ENCODE peak calls at places on chromosome 19, in ten cellular contexts. M is left ventricle myocardium inferior; I is neural crest cell; J is heart left ventricle; D is fibroblast of the aortic adventitia; K is GM12865; O is AG10803; Z is nephron progenitor cell; H is CD8-positive, alpha-beta T cell; T is fibroblast of lung. R is an unnamed sample.
A peak's percentile ranks its signal among the peaks of the same experiment; 100 is the strongest.

GRCh38 chr19:988081-988480 is 3.9 kb downstream of the WDR18 start:
- DNase-seq in M (no peak), I (no peak), J (no peak), D (no peak), K (no peak), O (no peak), Z (no peak), H (no peak), T (peak; percentile 30), R (no peak)

GRCh38 chr19:10113964-10114650 is 2.6 kb downstream of the P2RY11 start:
- DNase-seq in M (no peak), I (no peak), J (no peak), D (no peak), K (peak; percentile 52), O (no peak), Z (no peak), H (no peak), T (no peak), R (no peak)

GRCh38 chr19:33390120-33390907 is 16.8 kb downstream of the CEBPG start:
- DNase-seq in M (peak; percentile 69), I (no peak), J (peak; percentile 82), D (peak; percentile 87), K (no peak), O (peak; percentile 40), Z (no peak), H (no peak), T (peak; percentile 29), R (peak; percentile 14)

GRCh38 chr19:32010071-32010470 is 335.3 kb upstream of the ZNF507 start:
- DNase-seq in M (no peak), I (no peak), J (no peak), D (no peak), K (no peak), O (no peak), Z (no peak), H (no peak), T (no peak), R (no peak)

GRCh38 chr19:57267294-57267693 is 13.0 kb upstream of the ZNF460 start:
- DNase-seq in M (no peak), I (no peak), J (no peak), D (no peak), K (no peak), O (no peak), Z (no peak), H (no peak), T (peak; percentile 31), R (peak; percentile 19)

GRCh38 chr19:1244693-1245451 is 3.3 kb downstream of the ATP5F1D start:
- DNase-seq in M (peak; percentile 87), I (no peak), J (peak; percentile 91), D (no peak), K (peak; percentile 32), O (no peak), Z (no peak), H (no peak), T (no peak), R (no peak)

GRCh38 chr19:10260141-10260584 is 8.1 kb downstream of the MRPL4 start:
- DNase-seq in M (no peak), I (no peak), J (no peak), D (no peak), K (peak; percentile 43), O (no peak), Z (no peak), H (no peak), T (peak; percentile 62), R (peak; percentile 42)

GRCh38 chr19:54415208-54415900 is at the start of gene TTYH1:
- DNase-seq in M (no peak), I (peak; percentile 77), J (no peak), D (no peak), K (no peak), O (no peak), Z (peak; percentile 78), H (no peak), T (no peak), R (no peak)

GRCh38 chr19:11425719-11426457 is 6.8 kb upstream of the RGL3 start:
- DNase-seq in M (no peak), I (no peak), J (no peak), D (no peak), K (no peak), O (no peak), Z (no peak), H (no peak), T (no peak), R (no peak)

GRCh38 chr19:33317522-33317921 is 15.2 kb upstream of the CEBPA start:
- DNase-seq in M (no peak), I (no peak), J (no peak), D (no peak), K (no peak), O (no peak), Z (no peak), H (no peak), T (no peak), R (no peak)

GRCh38 chr19:38437917-38438316 is 4.4 kb downstream of the RYR1 start:
- DNase-seq in M (no peak), I (no peak), J (no peak), D (no peak), K (no peak), O (no peak), Z (no peak), H (no peak), T (no peak), R (no peak)
- TF ChIP-seq CTCF in M (no peak), I (no peak), J (no peak), D (no peak), K (no peak), O (no peak), Z (no peak), H (no peak), T (no peak), R (no peak)

GRCh38 chr19:40960780-40961179 is 30.3 kb upstream of the CYP2B6 start:
- DNase-seq in M (no peak), I (no peak), J (no peak), D (peak; percentile 35), K (no peak), O (no peak), Z (no peak), H (no peak), T (no peak), R (no peak)
- TF ChIP-seq CTCF in M (no peak), I (no peak), J (no peak), D (no peak), K (no peak), O (no peak), Z (no peak), H (no peak), T (no peak), R (no peak)

GRCh38 chr19:58547323-58548312 is 3.8 kb downstream of the TRIM28 start:
- DNase-seq in M (no peak), I (no peak), J (no peak), D (no peak), K (no peak), O (no peak), Z (no peak), H (no peak), T (no peak), R (no peak)
- TF ChIP-seq CTCF in M (no peak), I (no peak), J (no peak), D (no peak), K (no peak), O (no peak), Z (no peak), H (no peak), T (no peak), R (no peak)

GRCh38 chr19:28731577-28731976 is 481.4 kb downstream of the UQCRFS1 start:
- DNase-seq in M (no peak), I (no peak), J (no peak), D (no peak), K (no peak), O (no peak), Z (no peak), H (no peak), T (no peak), R (no peak)

GRCh38 chr19:28731113-28731512 is 481.8 kb downstream of the UQCRFS1 start:
- DNase-seq in M (no peak), I (no peak), J (no peak), D (no peak), K (no peak), O (no peak), Z (no peak), H (no peak), T (no peak), R (no peak)

GRCh38 chr19:28727835-28728159 is 485.2 kb downstream of the UQCRFS1 start:
- DNase-seq in M (no peak), I (no peak), J (no peak), D (no peak), K (no peak), O (no peak), Z (no peak), H (no peak), T (no peak), R (no peak)

GRCh38 chr19:28726533-28726932 is 486.4 kb downstream of the UQCRFS1 start:
- DNase-seq in M (no peak), I (no peak), J (no peak), D (no peak), K (no peak), O (no peak), Z (no peak), H (no peak), T (no peak), R (no peak)

DNA sequence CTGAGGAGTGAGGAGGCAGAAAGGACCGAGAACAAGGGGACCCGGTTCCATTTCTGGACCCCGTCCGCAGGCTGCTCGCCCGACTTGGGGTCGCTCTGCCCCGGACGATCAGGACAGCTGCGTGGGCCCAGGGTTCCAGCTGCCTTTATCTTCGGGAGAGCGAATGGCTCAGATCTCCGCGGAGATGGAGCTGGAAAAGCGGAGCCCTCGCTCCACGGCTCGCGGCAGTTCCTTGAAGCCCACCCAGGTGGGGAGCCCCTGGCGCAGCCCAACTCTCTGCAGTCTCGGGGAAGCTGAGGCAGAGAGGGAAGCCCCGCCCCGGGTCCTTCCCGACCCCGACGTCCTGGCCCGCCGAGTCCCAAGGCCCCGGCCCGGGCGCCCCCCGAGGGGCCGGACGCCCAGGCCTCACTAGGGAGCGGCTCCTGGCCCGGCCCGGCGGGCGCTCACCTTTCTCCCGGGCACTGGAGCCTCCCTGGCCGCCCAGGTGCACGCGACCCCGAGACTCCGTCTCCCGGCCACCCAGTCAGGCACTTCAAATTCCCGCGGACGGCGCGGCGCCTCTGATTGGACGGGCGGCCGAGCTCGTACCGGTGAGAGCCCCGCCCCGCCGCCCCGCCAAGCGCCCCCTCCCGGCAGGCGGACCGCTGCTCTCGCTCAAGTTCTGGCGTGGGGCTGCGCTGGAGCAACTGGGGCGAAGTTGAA is 485.7 kb downstream of the UQCRFS1 start:
- DNase-seq in M (no peak), I (no peak), J (peak; percentile 58), D (peak; percentile 22), K (no peak), O (no peak), Z (no peak), H (peak; percentile 52), T (peak; percentile 32), R (no peak)
- TF ChIP-seq CTCF in M (peak; percentile 40), I (no peak), J (peak; percentile 31), D (peak; percentile 39), K (no peak), O (peak; percentile 13), Z (no peak), H (no peak), T (peak; percentile 27), R (no peak)

DNA sequence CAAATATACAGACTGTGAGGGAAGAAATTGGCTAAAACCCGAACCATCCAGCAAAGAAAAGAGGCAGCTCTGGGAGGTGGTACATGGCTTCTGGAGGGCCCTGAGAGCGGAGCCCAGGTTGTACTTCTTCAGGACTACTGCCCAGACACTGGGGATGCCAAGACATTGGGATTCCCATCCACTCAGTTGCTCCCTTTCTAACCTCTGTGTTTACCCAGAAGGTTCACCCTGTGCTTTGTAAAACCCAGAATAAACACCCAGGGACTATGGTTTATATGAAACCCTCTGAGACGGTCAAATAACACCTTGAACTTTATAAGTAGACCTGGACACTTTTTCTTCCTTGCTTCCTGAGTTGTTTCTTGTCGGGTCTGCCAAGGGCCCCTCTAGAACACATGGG is 9.7 kb downstream of the MEIOSIN start:
- DNase-seq in M (no peak), I (no peak), J (no peak), D (no peak), K (no peak), O (no peak), Z (no peak), H (no peak), T (no peak), R (no peak)
- TF ChIP-seq CTCF in M (no peak), I (no peak), J (no peak), D (no peak), K (no peak), O (no peak), Z (no peak), H (no peak), T (no peak), R (no peak)

R was measured in astrocyte.